ENCODE peak calls at places on chromosomes 2 and 18, in nine cellular contexts. J, I, O, M, P, A, W, Y and U are unnamed samples.

GRCh38 chr2:3641181-3641580 is 16.8 kb upstream of the ALLC start:
- DNase-seq in J (no peak), I (no peak), O (no peak), M (no peak), P (peak), A (no peak), W (no peak), Y (no peak), U (no peak)

GRCh38 chr2:136135924-136136906 is 18.3 kb upstream of the CXCR4 start:
- DNase-seq in J (peak), I (no peak), O (peak), M (no peak), P (peak), A (no peak), W (no peak), Y (peak), U (no peak)

GRCh38 chr2:12006841-12007240 is 260.4 kb downstream of the LPIN1 start:
- DNase-seq in J (no peak), I (no peak), O (no peak), M (peak), P (no peak), A (no peak), W (no peak), Y (no peak), U (no peak)

GRCh38 chr2:36633470-36634092 is 35.6 kb upstream of the FEZ2 start:
- DNase-seq in J (no peak), I (no peak), O (no peak), M (peak), P (no peak), A (no peak), W (no peak), Y (no peak), U (no peak)

GRCh38 chr18:22136395-22136794 is 33.0 kb upstream of the GATA6 start:
- DNase-seq in J (no peak), I (no peak), O (no peak), M (peak), P (no peak), A (no peak), W (no peak), Y (no peak), U (no peak)

GRCh38 chr2:96556441-96557330 is 20.1 kb downstream of the ARID5A start:
- DNase-seq in J (peak), I (no peak), O (no peak), M (no peak), P (peak), A (no peak), W (peak), Y (no peak), U (no peak)

GRCh38 chr2:182165196-182165595 is 179.5 kb downstream of the PPP1R1C start:
- DNase-seq in J (no peak), I (no peak), O (no peak), M (no peak), P (no peak), A (no peak), W (peak), Y (no peak), U (no peak)

GRCh38 chr2:236769981-236770671 is 200.5 kb downstream of the ACKR3 start:
- DNase-seq in J (no peak), I (no peak), O (no peak), M (peak), P (no peak), A (no peak), W (peak), Y (no peak), U (no peak)

GRCh38 chr18:67266591-67267237 is 249.8 kb downstream of the DSEL start:
- DNase-seq in J (no peak), I (no peak), O (no peak), M (peak), P (no peak), A (no peak), W (peak), Y (no peak), U (no peak)

GRCh38 chr2:183164111-183165015 is 40.1 kb downstream of the NUP35 start:
- DNase-seq in J (no peak), I (no peak), O (no peak), M (peak), P (no peak), A (no peak), W (no peak), Y (no peak), U (no peak)

GRCh38 chr2:100964222-100964621 is 37.9 kb upstream of the RPL31 start:
- DNase-seq in J (no peak), I (no peak), O (no peak), M (no peak), P (peak), A (no peak), W (no peak), Y (no peak), U (no peak)

GRCh38 chr2:221981918-221982317 is 316.9 kb downstream of the PAX3 start:
- DNase-seq in J (no peak), I (no peak), O (no peak), M (no peak), P (no peak), A (no peak), W (no peak), Y (no peak), U (no peak)